ENCODE peak calls at places on chromosomes 13 and 19, in seven cellular contexts. K is heart left ventricle, U is stomach, B is mucosa of descending colon, O is cardiac muscle cell, C is tibial nerve, E is heart right ventricle. F is an unnamed sample. For H3K4me1, the result is how much of the 10 kb centered on the place peaks cover.

GRCh38 chr13:94140027-94140426 is 339.5 kb downstream of the DCT start:
- DNase-seq in K (no peak), U (no peak), O (no peak), E (no peak), B (no peak), C (no peak), F (no peak)

GRCh38 chr19:24078688-24079087 is 8.3 kb upstream of the ZNF254 start:
- DNase-seq in E (no peak), C (no peak), B (no peak), K (no peak), O (no peak), U (no peak), F (no peak)

GRCh38 chr13:99214232-99214631 is 13.6 kb downstream of the UBAC2 start:
- DNase-seq in K (no peak), B (no peak), C (no peak), E (no peak), O (no peak), U (no peak), F (no peak)

GRCh38 chr13:73266640-73267180 is 207.9 kb downstream of the KLF5 start:
- DNase-seq in U (no peak), B (peak), K (no peak), C (no peak), O (no peak), E (no peak), F (no peak)

GRCh38 chr19:17021793-17022590 is 4.6 kb downstream of the CPAMD8 start:
- DNase-seq in O (peak), U (no peak), B (no peak), E (no peak), C (no peak), K (no peak), F (no peak)

GRCh38 chr13:113982296-113982661 is 8.4 kb upstream of the C13orf46 start:
- DNase-seq in U (no peak), E (no peak), C (no peak), O (no peak), B (no peak), K (no peak), F (no peak)

GRCh38 chr19:33193864-33194362 is at the start of gene LRP3:
- DNase-seq in U (peak), K (peak), C (no peak), O (peak), B (peak), E (peak), F (peak)

GRCh38 chr19:29815231-29815630 is 3.4 kb downstream of the CCNE1 start:
- DNase-seq in O (no peak), C (no peak), U (no peak), B (peak), E (no peak), K (no peak), F (no peak)

GRCh38 chr13:94195715-94196114 is 283.8 kb downstream of the DCT start:
- DNase-seq in U (no peak), O (peak), C (no peak), B (no peak), K (no peak), E (no peak), F (no peak)

GRCh38 chr13:50392977-50393376 is 377.7 kb downstream of the KCNRG start:
- DNase-seq in O (no peak), B (no peak), E (no peak), U (no peak), K (no peak), C (no peak), F (no peak)

GRCh38 chr19:42295831-42296525 is 6.0 kb upstream of the PRR19 start:
- DNase-seq in U (peak), O (peak), C (peak), B (peak), K (peak), E (peak), F (peak)

GRCh38 chr19:516884-517424 is 9.7 kb downstream of the TPGS1 start:
- DNase-seq in B (no peak), K (no peak), U (no peak), E (no peak), O (no peak), C (no peak), F (no peak)

GRCh38 chr13:29578300-29579048 is 17.0 kb downstream of the SLC7A1 start:
- DNase-seq in O (no peak), B (no peak), U (no peak), C (no peak), K (no peak), E (no peak), F (no peak)

GRCh38 chr19:44643605-44644390 is at the start of gene PVR:
- DNase-seq in C (no peak), K (peak), O (peak), U (peak), B (peak), E (peak), F (peak)

GRCh38 chr19:18717601-18718000 is 34.1 kb downstream of the CRTC1 start:
- DNase-seq in C (no peak), E (no peak), B (no peak), K (no peak), U (no peak), O (no peak), F (no peak)

GRCh38 chr19:497476-497860 is 1.2 kb downstream of the MADCAM1 start:
- DNase-seq in U (no peak), E (no peak), C (no peak), K (no peak), B (no peak), O (no peak), F (no peak)

GRCh38 chr19:54418030-54418929 is 3.0 kb downstream of the TTYH1 start:
- DNase-seq in U (no peak), O (peak), B (no peak), K (no peak), C (no peak), E (no peak), F (no peak)

GRCh38 chr13:98059276-98059675 is 83.6 kb upstream of the FARP1 start:
- DNase-seq in C (no peak), K (no peak), O (no peak), U (no peak), E (no peak), B (no peak), F (no peak)

GRCh38 chr13:84127597-84128128 is 245.4 kb upstream of the SLITRK1 start:
- DNase-seq in U (no peak), C (no peak), K (no peak), O (no peak), E (no peak), B (no peak), F (no peak)

GRCh38 chr13:73018336-73018735 is 40.5 kb upstream of the KLF5 start:
- DNase-seq in U (no peak), B (no peak), C (no peak), E (no peak), K (no peak), O (no peak), F (no peak)

GRCh38 chr13:36788276-36788675 is 30.7 kb upstream of the RFXAP start:
- DNase-seq in E (no peak), U (no peak), K (no peak), C (no peak), B (no peak), O (no peak), F (no peak)

GRCh38 chr13:39044536-39044935 is 6.3 kb downstream of the NHLRC3 start:
- DNase-seq in B (no peak), U (no peak), K (no peak), O (no peak), C (no peak), E (no peak), F (no peak)

GRCh38 chr19:36256853-36257511 is 42.1 kb downstream of the ZNF146 start:
- DNase-seq in U (no peak), B (no peak), O (no peak), C (no peak), E (no peak), K (no peak), F (no peak)

GRCh38 chr13:24671367-24672117 is 8.7 kb upstream of the ATP12A start:
- DNase-seq in K (no peak), C (peak), E (peak), B (peak), U (no peak), O (peak), F (peak)

GRCh38 chr13:55977436-55977835 is 1163.3 kb upstream of the PRR20A start:
- DNase-seq in C (no peak), O (no peak), E (no peak), B (no peak), U (no peak), K (no peak), F (no peak)

GRCh38 chr13:46773556-46773955 is 23.4 kb downstream of the ESD start:
- DNase-seq in B (no peak), K (no peak), E (no peak), U (no peak), C (no peak), O (no peak), F (no peak)

GRCh38 chr19:23093832-23094231 is 23.0 kb upstream of the ZNF730 start:
- DNase-seq in C (no peak), E (no peak), O (no peak), B (no peak), U (no peak), K (no peak), F (no peak)

GRCh38 chr13:42715909-42716308 is 65.5 kb upstream of the FAM216B start:
- DNase-seq in E (no peak), C (no peak), U (no peak), O (no peak), K (no peak), B (no peak), F (no peak)

GRCh38 chr13:31699650-31700049 is 39.7 kb upstream of the RXFP2 start:
- DNase-seq in E (no peak), O (peak), K (no peak), U (no peak), C (no peak), B (no peak), F (no peak)

GRCh38 chr19:56167064-56167578 is 8.7 kb upstream of the GALP start:
- DNase-seq in B (no peak), E (no peak), K (no peak), C (no peak), O (peak), U (no peak), F (no peak)

GRCh38 chr13:93244141-93244917 is 17.7 kb downstream of the GPC6 start:
- DNase-seq in K (no peak), C (no peak), E (no peak), U (no peak), B (no peak), O (peak), F (no peak)

GRCh38 chr13:40779796-40780285 is 8.9 kb upstream of the MRPS31 start:
- DNase-seq in O (no peak), K (no peak), C (no peak), U (no peak), E (no peak), B (no peak), F (no peak)

GRCh38 chr19:5141278-5141925 is 172.5 kb downstream of the KDM4B start:
- DNase-seq in C (no peak), K (no peak), U (no peak), E (no peak), O (peak), B (no peak), F (peak)

DNA sequence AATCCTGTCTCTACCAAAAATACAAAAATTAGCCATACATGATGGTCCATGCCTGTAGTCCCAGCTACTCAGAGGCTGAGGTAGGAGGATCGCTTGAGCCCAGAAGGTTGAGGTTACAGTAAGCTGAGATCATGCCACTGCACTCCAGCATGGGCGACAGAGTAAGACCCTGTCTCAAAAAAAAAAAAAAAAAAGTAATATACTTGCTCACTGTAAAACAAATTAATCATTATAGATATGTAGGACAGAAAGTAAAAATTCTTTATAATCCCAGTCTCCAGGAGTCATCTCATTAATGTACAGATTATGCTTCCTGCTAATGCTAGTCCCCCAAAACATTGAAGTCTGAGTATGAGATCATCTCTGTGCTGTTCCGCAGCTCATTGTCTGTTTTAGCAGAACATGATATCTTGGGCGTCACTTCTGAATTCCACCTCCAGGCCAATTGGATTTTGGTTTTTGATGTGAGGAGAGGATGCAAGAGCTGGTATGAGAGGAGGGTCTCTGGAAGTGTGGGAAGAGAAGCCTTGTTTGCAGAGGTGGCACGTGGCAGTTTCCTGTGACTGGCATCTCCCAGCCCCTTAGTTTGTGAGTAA is 75.4 kb upstream of the NPAS1 start:
- DNase-seq in U (no peak), E (no peak), B (no peak), O (no peak), C (no peak), K (no peak), F (no peak)
- H3K4me3 ChIP-seq in U (no peak), E (no peak), B (no peak), O (no peak), C (no peak), K (no peak), F (no peak)

GRCh38 chr19:40762754-40763153 is 11.8 kb downstream of the SNRPA start:
- DNase-seq in C (no peak), O (no peak), E (no peak), K (no peak), B (no peak), U (no peak), F (peak)
- TF ChIP-seq CTCF in C (no peak), O (no peak), E (no peak), K (no peak), B (no peak), U (no peak), F (no peak)

DNA sequence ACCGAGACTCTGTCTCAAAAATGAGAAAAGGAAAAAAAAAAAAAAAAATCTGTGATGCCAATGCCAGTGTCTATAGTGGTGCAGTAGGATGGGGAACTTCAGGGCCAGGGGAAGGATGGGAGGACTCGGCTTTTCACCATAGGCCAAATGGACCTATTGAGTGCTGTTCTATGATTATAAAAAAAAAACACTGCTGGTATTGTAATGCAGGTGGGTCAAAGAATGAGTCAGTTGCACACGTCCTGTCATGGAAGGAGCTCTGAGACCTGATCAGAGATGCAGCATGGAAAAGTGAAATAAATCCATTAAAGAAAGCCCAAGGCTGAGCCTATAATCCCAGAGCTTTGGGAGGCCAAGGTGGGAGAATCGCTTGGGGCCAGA is 7.0 kb downstream of the DNAJB1 start:
- DNase-seq in C (no peak), U (no peak), K (no peak), B (no peak), O (no peak), E (no peak), F (no peak)
- H3K4me1 ChIP-seq in C (under half), U (under half), K (under half), B (under half), O (under half), E (under half), F (under half)

GRCh38 chr19:38588041-38588440 is 29.7 kb downstream of the MAP4K1 start:
- DNase-seq in K (no peak), E (no peak), U (no peak), C (no peak), B (no peak), O (no peak), F (no peak)

GRCh38 chr19:38580080-38580479 is 37.7 kb downstream of the MAP4K1 start:
- DNase-seq in U (no peak), B (no peak), O (no peak), K (no peak), C (no peak), E (no peak), F (no peak)

GRCh38 chr19:38583219-38583984 is 34.4 kb downstream of the MAP4K1 start:
- DNase-seq in E (no peak), C (no peak), O (no peak), K (no peak), U (no peak), B (peak), F (no peak)

GRCh38 chr19:38587562-38587961 is 30.2 kb downstream of the MAP4K1 start:
- DNase-seq in C (no peak), K (no peak), O (no peak), B (no peak), U (no peak), E (no peak), F (no peak)

DNA sequence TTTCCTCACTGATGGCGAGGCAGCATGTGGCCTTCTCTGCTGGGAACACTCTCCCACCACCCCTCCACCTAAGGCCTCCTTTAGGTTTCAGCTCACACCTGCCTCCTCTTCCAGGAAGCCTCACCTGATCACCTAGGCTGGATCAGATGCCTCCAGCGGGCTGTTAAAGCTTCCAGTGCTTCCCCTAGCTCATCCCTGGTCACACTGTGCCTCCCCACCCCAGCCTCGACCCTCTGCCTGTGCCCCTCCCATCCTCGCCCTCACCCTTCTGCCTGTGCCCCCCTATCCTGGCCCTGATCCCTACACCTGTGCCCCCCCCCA is 33.8 kb downstream of the MAP4K1 start:
- DNase-seq in K (no peak), B (no peak), O (no peak), U (no peak), E (no peak), C (no peak), F (no peak)
- H3K4me3 ChIP-seq in K (no peak), B (no peak), O (no peak), U (no peak), E (no peak), C (no peak), F (no peak)

GRCh38 chr13:61255035-61255796 is 160.4 kb downstream of the PCDH20 start:
- DNase-seq in B (peak), E (no peak), O (peak), U (no peak), K (no peak), C (no peak), F (no peak)
- TF ChIP-seq CTCF in B (no peak), E (peak), O (peak), U (no peak), K (no peak), C (no peak), F (no peak)

GRCh38 chr19:2055871-2056809 is 5.1 kb upstream of the MKNK2 start:
- DNase-seq in B (peak), E (peak), U (no peak), K (peak), C (peak), O (peak), F (peak)
- H3K4me1 ChIP-seq in B (half or more), E (under half), U (half or more), K (under half), C (half or more), O (under half), F (under half)

GRCh38 chr13:110018009-110018408 is 231.6 kb upstream of the IRS2 start:
- DNase-seq in E (no peak), U (no peak), K (no peak), B (no peak), O (no peak), C (no peak), F (no peak)

GRCh38 chr13:110012102-110012739 is 225.8 kb upstream of the IRS2 start:
- DNase-seq in C (no peak), E (no peak), U (no peak), O (peak), B (no peak), K (no peak), F (no peak)

GRCh38 chr13:110015253-110015652 is 228.9 kb upstream of the IRS2 start:
- DNase-seq in C (no peak), U (peak), E (no peak), O (peak), K (no peak), B (no peak), F (peak)

GRCh38 chr13:110014719-110015118 is 228.3 kb upstream of the IRS2 start:
- DNase-seq in O (no peak), K (no peak), U (no peak), C (no peak), B (no peak), E (no peak), F (no peak)

GRCh38 chr13:110017379-110017778 is 231.0 kb upstream of the IRS2 start:
- DNase-seq in E (no peak), B (no peak), U (no peak), K (no peak), O (peak), C (no peak), F (no peak)
- H3K4me3 ChIP-seq in E (no peak), B (no peak), U (no peak), K (no peak), O (no peak), C (no peak), F (no peak)

DNA sequence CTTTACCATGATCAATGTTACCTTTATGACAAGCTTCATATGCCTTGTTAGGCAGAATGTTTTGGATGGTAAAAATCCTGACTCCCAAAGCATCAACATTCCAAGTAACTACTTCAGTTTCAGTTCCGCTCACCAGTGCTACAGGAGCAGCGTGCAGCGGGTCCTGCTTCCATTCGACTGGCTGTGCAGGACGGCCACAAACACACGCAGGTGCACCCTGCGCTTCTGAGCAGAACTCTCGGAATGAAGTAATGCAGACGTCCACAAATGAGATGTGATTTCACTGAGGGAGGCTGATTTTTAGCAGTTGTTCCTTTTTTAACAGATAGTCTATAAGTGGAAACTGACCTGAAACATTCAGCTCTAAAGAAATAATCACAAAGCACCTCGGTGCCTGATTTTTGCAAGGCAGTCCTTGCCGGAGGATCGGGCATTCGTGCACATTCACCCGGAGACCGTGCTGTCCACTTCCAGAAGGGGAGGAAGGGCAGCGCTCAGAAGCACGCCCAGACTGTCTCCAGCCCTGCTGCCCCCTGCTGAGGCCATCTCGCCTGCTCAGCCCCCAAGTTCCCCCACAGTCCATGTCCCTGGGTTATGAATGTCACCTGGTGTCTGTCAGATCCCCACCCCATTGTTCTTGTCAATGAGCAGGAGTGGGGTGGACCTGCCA is 85.8 kb downstream of the RAB20 start:
- DNase-seq in K (no peak), U (no peak), E (no peak), O (no peak), C (no peak), B (no peak), F (no peak)
- TF ChIP-seq CTCF in K (no peak), U (no peak), E (no peak), O (no peak), C (no peak), B (no peak), F (no peak)

GRCh38 chr13:111589321-111589720 is 268.9 kb downstream of the TEX29 start:
- DNase-seq in C (no peak), U (peak), E (no peak), B (no peak), K (no peak), O (no peak), F (no peak)
- H3K4me1 ChIP-seq in C (under half), U (under half), E (under half), B (under half), K (under half), O (under half), F (under half)

F was measured in pancreas.